ENCODE peak calls at places on chromosomes 13 and 19, in five cellular contexts. One of them, this sample, is unnamed.

GRCh38 chr19:52691215-52691610 is 43.6 kb downstream of the ZNF611 start:
- DNase-seq in GM23338: peak
- DNase-seq in kidney: no peak
- DNase-seq in CD8-positive, alpha-beta T cell: no peak
- DNase-seq in fibroblast of lung: no peak
- DNase-seq in this sample: no peak

GRCh38 chr13:31328549-31329229 is 128.9 kb downstream of the B3GLCT start:
- DNase-seq in fibroblast of lung: peak
- DNase-seq in kidney: no peak
- DNase-seq in GM23338: no peak
- DNase-seq in CD8-positive, alpha-beta T cell: no peak
- DNase-seq in this sample: no peak

GRCh38 chr13:37014609-37015008 is 14.0 kb downstream of the EXOSC8 start:
- DNase-seq in GM23338: no peak
- DNase-seq in CD8-positive, alpha-beta T cell: no peak
- DNase-seq in kidney: no peak
- DNase-seq in fibroblast of lung: peak
- DNase-seq in this sample: no peak

GRCh38 chr19:2291185-2291751 is 9.3 kb upstream of the PEAK3 start:
- DNase-seq in kidney: no peak
- DNase-seq in GM23338: peak
- DNase-seq in fibroblast of lung: no peak
- DNase-seq in CD8-positive, alpha-beta T cell: no peak
- DNase-seq in this sample: no peak

GRCh38 chr13:112974676-112975075 is 5.7 kb downstream of the MCF2L start:
- DNase-seq in kidney: peak
- DNase-seq in GM23338: no peak
- DNase-seq in CD8-positive, alpha-beta T cell: no peak
- DNase-seq in fibroblast of lung: no peak
- DNase-seq in this sample: no peak

GRCh38 chr19:2424686-2425621 is 2.4 kb downstream of the TIMM13 start:
- DNase-seq in fibroblast of lung: peak
- DNase-seq in GM23338: peak
- DNase-seq in kidney: no peak
- DNase-seq in CD8-positive, alpha-beta T cell: no peak
- DNase-seq in this sample: peak

GRCh38 chr13:111410232-111411021 is 90.0 kb downstream of the TEX29 start:
- DNase-seq in CD8-positive, alpha-beta T cell: no peak
- DNase-seq in GM23338: no peak
- DNase-seq in fibroblast of lung: no peak
- DNase-seq in kidney: peak
- DNase-seq in this sample: no peak

GRCh38 chr19:35518313-35518712 is 4.9 kb upstream of the DMKN start:
- DNase-seq in fibroblast of lung: peak
- DNase-seq in kidney: no peak
- DNase-seq in CD8-positive, alpha-beta T cell: no peak
- DNase-seq in GM23338: no peak
- DNase-seq in this sample: no peak

GRCh38 chr19:8491574-8491973 is 10.9 kb downstream of the PRAM1 start:
- DNase-seq in GM23338: peak
- DNase-seq in fibroblast of lung: no peak
- DNase-seq in CD8-positive, alpha-beta T cell: no peak
- DNase-seq in kidney: peak
- DNase-seq in this sample: no peak

GRCh38 chr19:31278555-31279435 is 70.4 kb downstream of the TSHZ3 start:
- DNase-seq in GM23338: no peak
- DNase-seq in fibroblast of lung: no peak
- DNase-seq in CD8-positive, alpha-beta T cell: no peak
- DNase-seq in kidney: peak
- DNase-seq in this sample: no peak

GRCh38 chr13:33723772-33724435 is 94.0 kb upstream of the RFC3 start:
- DNase-seq in GM23338: peak
- DNase-seq in fibroblast of lung: peak
- DNase-seq in CD8-positive, alpha-beta T cell: peak
- DNase-seq in kidney: peak
- DNase-seq in this sample: no peak

GRCh38 chr13:97388385-97388784 is 45.6 kb upstream of the RAP2A start:
- DNase-seq in kidney: no peak
- DNase-seq in fibroblast of lung: no peak
- DNase-seq in GM23338: no peak
- DNase-seq in CD8-positive, alpha-beta T cell: no peak
- DNase-seq in this sample: no peak

GRCh38 chr13:80618777-80619176 is 277.9 kb upstream of the SPRY2 start:
- DNase-seq in GM23338: no peak
- DNase-seq in fibroblast of lung: no peak
- DNase-seq in kidney: no peak
- DNase-seq in CD8-positive, alpha-beta T cell: no peak
- DNase-seq in this sample: no peak

GRCh38 chr19:6489278-6490061 is 7.9 kb upstream of the DENND1C start:
- DNase-seq in kidney: no peak
- DNase-seq in fibroblast of lung: no peak
- DNase-seq in GM23338: no peak
- DNase-seq in CD8-positive, alpha-beta T cell: no peak
- DNase-seq in this sample: no peak

GRCh38 chr13:70171151-70171550 is 62.9 kb upstream of the KLHL1 start:
- DNase-seq in fibroblast of lung: no peak
- DNase-seq in CD8-positive, alpha-beta T cell: no peak
- DNase-seq in GM23338: no peak
- DNase-seq in kidney: no peak
- DNase-seq in this sample: no peak

GRCh38 chr13:93535256-93535655 is 308.6 kb downstream of the GPC6 start:
- DNase-seq in GM23338: no peak
- DNase-seq in kidney: no peak
- DNase-seq in CD8-positive, alpha-beta T cell: no peak
- DNase-seq in fibroblast of lung: peak
- DNase-seq in this sample: no peak

GRCh38 chr13:85283408-85283807 is 515.8 kb downstream of the SLITRK6 start:
- DNase-seq in GM23338: no peak
- DNase-seq in CD8-positive, alpha-beta T cell: no peak
- DNase-seq in fibroblast of lung: no peak
- DNase-seq in kidney: no peak
- DNase-seq in this sample: no peak

GRCh38 chr13:41137951-41138350 is 5.3 kb upstream of the KBTBD6 start:
- DNase-seq in CD8-positive, alpha-beta T cell: no peak
- DNase-seq in GM23338: no peak
- DNase-seq in fibroblast of lung: peak
- DNase-seq in kidney: no peak
- DNase-seq in this sample: no peak

GRCh38 chr19:1416014-1416841 is 8.8 kb downstream of the DAZAP1 start:
- DNase-seq in GM23338: no peak
- DNase-seq in kidney: no peak
- DNase-seq in CD8-positive, alpha-beta T cell: no peak
- DNase-seq in fibroblast of lung: no peak
- DNase-seq in this sample: no peak

GRCh38 chr19:50962245-50962644 is 7.1 kb downstream of the KLK6 start:
- DNase-seq in GM23338: no peak
- DNase-seq in fibroblast of lung: no peak
- DNase-seq in kidney: no peak
- DNase-seq in CD8-positive, alpha-beta T cell: no peak
- DNase-seq in this sample: no peak

GRCh38 chr13:62250501-62251175 is 835.0 kb upstream of the PCDH20 start:
- DNase-seq in fibroblast of lung: peak
- DNase-seq in CD8-positive, alpha-beta T cell: no peak
- DNase-seq in GM23338: no peak
- DNase-seq in kidney: no peak
- DNase-seq in this sample: no peak

GRCh38 chr19:15684828-15685227 is 11.9 kb downstream of the CYP4F12 start:
- DNase-seq in CD8-positive, alpha-beta T cell: no peak
- DNase-seq in fibroblast of lung: no peak
- DNase-seq in GM23338: no peak
- DNase-seq in kidney: no peak
- DNase-seq in this sample: no peak

GRCh38 chr13:110882972-110883371 is 31.9 kb downstream of the ANKRD10 start:
- DNase-seq in GM23338: no peak
- DNase-seq in fibroblast of lung: peak
- DNase-seq in kidney: no peak
- DNase-seq in CD8-positive, alpha-beta T cell: no peak
- DNase-seq in this sample: no peak

GRCh38 chr19:34500656-34501120 is 19.1 kb downstream of the WTIP start:
- DNase-seq in fibroblast of lung: no peak
- DNase-seq in kidney: no peak
- DNase-seq in CD8-positive, alpha-beta T cell: peak
- DNase-seq in GM23338: peak
- DNase-seq in this sample: no peak

GRCh38 chr19:1936916-1937610 is 3.9 kb upstream of the CSNK1G2 start:
- DNase-seq in GM23338: no peak
- DNase-seq in CD8-positive, alpha-beta T cell: no peak
- DNase-seq in kidney: no peak
- DNase-seq in fibroblast of lung: no peak
- DNase-seq in this sample: no peak

GRCh38 chr19:38877781-38878574 is at the start of gene RINL:
- DNase-seq in CD8-positive, alpha-beta T cell: peak
- DNase-seq in GM23338: peak
- DNase-seq in fibroblast of lung: no peak
- DNase-seq in kidney: no peak
- DNase-seq in this sample: no peak

GRCh38 chr19:54660967-54661366 is 1.8 kb upstream of the LILRB4 start:
- DNase-seq in kidney: no peak
- DNase-seq in fibroblast of lung: no peak
- DNase-seq in GM23338: no peak
- DNase-seq in CD8-positive, alpha-beta T cell: no peak
- DNase-seq in this sample: no peak

GRCh38 chr19:20186163-20186562 is 19.1 kb downstream of the ZNF486 start:
- DNase-seq in CD8-positive, alpha-beta T cell: no peak
- DNase-seq in GM23338: no peak
- DNase-seq in fibroblast of lung: peak
- DNase-seq in kidney: no peak
- DNase-seq in this sample: no peak

GRCh38 chr13:24564881-24565280 is 52.3 kb upstream of the PARP4 start:
- DNase-seq in fibroblast of lung: no peak
- DNase-seq in CD8-positive, alpha-beta T cell: no peak
- DNase-seq in GM23338: no peak
- DNase-seq in kidney: no peak
- DNase-seq in this sample: no peak

GRCh38 chr13:110590577-110590976 is 24.8 kb upstream of the NAXD start:
- DNase-seq in fibroblast of lung: no peak
- DNase-seq in kidney: peak
- DNase-seq in GM23338: no peak
- DNase-seq in CD8-positive, alpha-beta T cell: no peak
- DNase-seq in this sample: no peak

GRCh38 chr13:107121793-107122192 is 553.9 kb upstream of the ARGLU1 start:
- DNase-seq in fibroblast of lung: no peak
- DNase-seq in CD8-positive, alpha-beta T cell: no peak
- DNase-seq in GM23338: no peak
- DNase-seq in kidney: no peak
- DNase-seq in this sample: no peak
- TF ChIP-seq CTCF in fibroblast of lung: no peak
- TF ChIP-seq CTCF in CD8-positive, alpha-beta T cell: no peak
- TF ChIP-seq CTCF in GM23338: no peak
- TF ChIP-seq CTCF in kidney: no peak
- TF ChIP-seq CTCF in this sample: no peak

DNA sequence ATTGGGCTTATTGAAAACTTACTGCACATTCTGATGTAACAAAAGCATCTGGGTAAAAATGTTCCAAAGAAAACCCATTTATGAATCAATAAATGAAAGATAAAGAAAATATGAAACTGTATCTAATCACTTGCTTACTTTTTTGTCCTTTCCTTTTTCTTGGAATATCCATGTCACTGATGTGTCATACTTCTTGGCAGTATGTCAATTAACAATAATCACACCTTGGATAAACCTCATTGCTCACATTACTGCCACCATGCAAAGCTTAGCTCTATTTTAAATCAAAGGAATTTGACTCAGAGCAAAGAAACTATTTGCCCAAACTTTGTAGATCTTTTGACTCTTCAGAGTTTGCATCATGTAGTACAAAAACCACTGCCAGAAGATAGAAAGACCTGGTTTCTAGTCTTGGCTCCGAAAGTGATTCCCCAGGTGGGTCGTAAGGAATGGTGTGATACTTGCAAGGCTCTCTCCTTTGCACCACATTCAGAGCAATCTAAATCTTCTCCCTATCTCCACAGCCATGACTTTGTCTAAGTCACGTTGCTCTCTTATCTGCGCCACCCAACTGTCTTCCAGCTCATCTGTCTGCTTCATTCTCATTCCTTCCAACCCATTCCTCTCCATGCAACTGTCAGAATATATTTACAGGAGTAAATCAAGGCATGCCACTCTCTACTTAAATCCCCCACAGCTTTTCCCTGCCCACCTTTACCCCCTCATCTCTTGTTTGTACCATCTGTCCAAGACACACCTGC is 311.9 kb downstream of the COG6 start:
- DNase-seq in CD8-positive, alpha-beta T cell: no peak
- DNase-seq in fibroblast of lung: no peak
- DNase-seq in kidney: no peak
- DNase-seq in GM23338: no peak
- DNase-seq in this sample: no peak
- TF ChIP-seq CTCF in CD8-positive, alpha-beta T cell: no peak
- TF ChIP-seq CTCF in fibroblast of lung: no peak
- TF ChIP-seq CTCF in kidney: no peak
- TF ChIP-seq CTCF in GM23338: no peak
- TF ChIP-seq CTCF in this sample: no peak

DNA sequence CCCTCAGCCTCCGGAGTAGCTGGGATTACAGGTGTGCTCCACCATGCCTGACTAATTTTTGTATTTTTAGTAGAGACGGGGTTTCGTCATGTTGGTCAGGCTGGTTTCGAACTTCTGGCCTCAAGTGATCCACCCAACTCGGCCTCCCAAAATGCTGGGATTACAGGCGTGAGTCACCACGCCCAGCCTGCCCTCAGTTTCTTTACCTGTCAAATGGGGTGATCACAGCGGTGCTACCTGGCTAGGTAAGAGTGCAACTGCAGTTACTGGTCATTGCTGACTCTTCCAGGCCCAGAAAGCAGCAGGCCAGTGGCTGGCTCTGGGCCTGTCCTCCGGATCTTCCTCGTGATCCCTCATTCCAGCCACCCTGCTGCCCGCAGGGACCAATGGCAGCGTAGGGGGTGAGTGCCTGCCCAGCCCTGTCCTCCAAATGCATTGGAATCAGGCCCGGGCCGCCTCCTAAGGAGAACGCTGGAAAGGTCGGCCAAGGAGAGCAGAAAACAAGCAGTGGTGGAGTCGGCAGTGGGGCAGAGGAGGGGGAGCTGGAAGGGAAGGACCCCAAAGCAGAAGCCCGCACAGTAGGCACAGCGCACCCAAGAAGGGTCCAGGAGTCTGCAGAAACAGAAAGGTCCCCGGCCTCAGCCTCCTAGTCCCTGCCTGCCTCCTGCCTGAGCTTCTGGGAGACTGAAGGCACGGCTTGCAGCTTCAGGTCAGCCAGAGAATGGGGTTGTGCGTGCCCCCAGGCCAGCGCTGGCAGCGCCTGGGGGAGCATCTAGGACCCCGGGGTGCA is 1.8 kb upstream of the SLC27A1 start:
- DNase-seq in GM23338: peak
- DNase-seq in CD8-positive, alpha-beta T cell: no peak
- DNase-seq in fibroblast of lung: no peak
- DNase-seq in kidney: no peak
- DNase-seq in this sample: no peak
- TF ChIP-seq CTCF in GM23338: no peak
- TF ChIP-seq CTCF in CD8-positive, alpha-beta T cell: no peak
- TF ChIP-seq CTCF in fibroblast of lung: no peak
- TF ChIP-seq CTCF in kidney: no peak
- TF ChIP-seq CTCF in this sample: no peak

GRCh38 chr13:53622431-53622830 is 593.8 kb downstream of the OLFM4 start:
- DNase-seq in fibroblast of lung: no peak
- DNase-seq in GM23338: no peak
- DNase-seq in kidney: no peak
- DNase-seq in CD8-positive, alpha-beta T cell: no peak
- DNase-seq in this sample: no peak
- TF ChIP-seq CTCF in fibroblast of lung: no peak
- TF ChIP-seq CTCF in GM23338: no peak
- TF ChIP-seq CTCF in kidney: no peak
- TF ChIP-seq CTCF in CD8-positive, alpha-beta T cell: no peak
- TF ChIP-seq CTCF in this sample: no peak